ENCODE peak calls at places on chromosome 5, in six cellular contexts. One of them, this sample, is unnamed.

GRCh38 chr5:33261305-33261704 is 179.5 kb upstream of the TARS1 start:
- DNase-seq in activated T-cell treated with anti-CD3 and anti-CD28 coated beads, Interleukin-2, amount 50 U/mL, for 72 hours: no peak
- DNase-seq in spleen: no peak
- DNase-seq in HFF-Myc: no peak
- DNase-seq in KG1: no peak
- DNase-seq in aorta: no peak
- DNase-seq in this sample: no peak

GRCh38 chr5:140575309-140575708 is 10.7 kb downstream of the SLC35A4 start:
- DNase-seq in activated T-cell treated with anti-CD3 and anti-CD28 coated beads, Interleukin-2, amount 50 U/mL, for 72 hours: no peak
- DNase-seq in spleen: peak
- DNase-seq in HFF-Myc: no peak
- DNase-seq in KG1: no peak
- DNase-seq in aorta: peak
- DNase-seq in this sample: no peak

GRCh38 chr5:56350595-56351170 is 117.6 kb upstream of the ANKRD55 start:
- DNase-seq in activated T-cell treated with anti-CD3 and anti-CD28 coated beads, Interleukin-2, amount 50 U/mL, for 72 hours: no peak
- DNase-seq in spleen: no peak
- DNase-seq in HFF-Myc: peak
- DNase-seq in KG1: no peak
- DNase-seq in aorta: peak
- DNase-seq in this sample: no peak

GRCh38 chr5:77853353-77853907 is 77.3 kb upstream of the TBCA start:
- DNase-seq in activated T-cell treated with anti-CD3 and anti-CD28 coated beads, Interleukin-2, amount 50 U/mL, for 72 hours: no peak
- DNase-seq in spleen: no peak
- DNase-seq in HFF-Myc: no peak
- DNase-seq in KG1: no peak
- DNase-seq in aorta: no peak
- DNase-seq in this sample: no peak

GRCh38 chr5:120655828-120656435 is 191.8 kb downstream of the PRR16 start:
- DNase-seq in activated T-cell treated with anti-CD3 and anti-CD28 coated beads, Interleukin-2, amount 50 U/mL, for 72 hours: no peak
- DNase-seq in spleen: no peak
- DNase-seq in HFF-Myc: no peak
- DNase-seq in KG1: peak
- DNase-seq in aorta: no peak
- DNase-seq in this sample: no peak

GRCh38 chr5:166340039-166340438 is 1951.4 kb upstream of the WWC1 start:
- DNase-seq in activated T-cell treated with anti-CD3 and anti-CD28 coated beads, Interleukin-2, amount 50 U/mL, for 72 hours: no peak
- DNase-seq in spleen: no peak
- DNase-seq in HFF-Myc: no peak
- DNase-seq in KG1: no peak
- DNase-seq in aorta: no peak
- DNase-seq in this sample: no peak

GRCh38 chr5:179836225-179837019 is 15.7 kb downstream of the SQSTM1 start:
- DNase-seq in activated T-cell treated with anti-CD3 and anti-CD28 coated beads, Interleukin-2, amount 50 U/mL, for 72 hours: peak
- DNase-seq in spleen: peak
- DNase-seq in HFF-Myc: no peak
- DNase-seq in KG1: no peak
- DNase-seq in aorta: no peak
- DNase-seq in this sample: peak

GRCh38 chr5:25334288-25334790 is 689.6 kb upstream of the CDH10 start:
- DNase-seq in activated T-cell treated with anti-CD3 and anti-CD28 coated beads, Interleukin-2, amount 50 U/mL, for 72 hours: no peak
- DNase-seq in spleen: no peak
- DNase-seq in HFF-Myc: no peak
- DNase-seq in KG1: no peak
- DNase-seq in aorta: no peak
- DNase-seq in this sample: no peak

GRCh38 chr5:88882321-88883038 is 504 bp downstream of the MEF2C start:
- DNase-seq in activated T-cell treated with anti-CD3 and anti-CD28 coated beads, Interleukin-2, amount 50 U/mL, for 72 hours: no peak
- DNase-seq in spleen: no peak
- DNase-seq in HFF-Myc: no peak
- DNase-seq in KG1: no peak
- DNase-seq in aorta: no peak
- DNase-seq in this sample: no peak

GRCh38 chr5:173334808-173335207 is 6.6 kb upstream of the STC2 start:
- DNase-seq in activated T-cell treated with anti-CD3 and anti-CD28 coated beads, Interleukin-2, amount 50 U/mL, for 72 hours: no peak
- DNase-seq in spleen: no peak
- DNase-seq in HFF-Myc: no peak
- DNase-seq in KG1: no peak
- DNase-seq in aorta: no peak
- DNase-seq in this sample: no peak

GRCh38 chr5:89071941-89072331 is 189.0 kb upstream of the MEF2C start:
- DNase-seq in activated T-cell treated with anti-CD3 and anti-CD28 coated beads, Interleukin-2, amount 50 U/mL, for 72 hours: no peak
- DNase-seq in spleen: no peak
- DNase-seq in HFF-Myc: no peak
- DNase-seq in KG1: no peak
- DNase-seq in aorta: no peak
- DNase-seq in this sample: no peak

GRCh38 chr5:148438911-148439310 is 55.2 kb downstream of the FBXO38 start:
- DNase-seq in activated T-cell treated with anti-CD3 and anti-CD28 coated beads, Interleukin-2, amount 50 U/mL, for 72 hours: no peak
- DNase-seq in spleen: no peak
- DNase-seq in HFF-Myc: no peak
- DNase-seq in KG1: no peak
- DNase-seq in aorta: no peak
- DNase-seq in this sample: no peak

GRCh38 chr5:141848771-141849370 is 29.3 kb downstream of the PCDH1 start:
- DNase-seq in activated T-cell treated with anti-CD3 and anti-CD28 coated beads, Interleukin-2, amount 50 U/mL, for 72 hours: peak
- DNase-seq in spleen: no peak
- DNase-seq in HFF-Myc: no peak
- DNase-seq in KG1: no peak
- DNase-seq in aorta: peak
- DNase-seq in this sample: no peak

GRCh38 chr5:172123269-172123692 is 64.7 kb downstream of the STK10 start:
- DNase-seq in activated T-cell treated with anti-CD3 and anti-CD28 coated beads, Interleukin-2, amount 50 U/mL, for 72 hours: no peak
- DNase-seq in spleen: no peak
- DNase-seq in HFF-Myc: peak
- DNase-seq in KG1: no peak
- DNase-seq in aorta: peak
- DNase-seq in this sample: peak

GRCh38 chr5:24783596-24783995 is 138.8 kb upstream of the CDH10 start:
- DNase-seq in activated T-cell treated with anti-CD3 and anti-CD28 coated beads, Interleukin-2, amount 50 U/mL, for 72 hours: no peak
- DNase-seq in spleen: no peak
- DNase-seq in HFF-Myc: no peak
- DNase-seq in KG1: no peak
- DNase-seq in aorta: no peak
- DNase-seq in this sample: no peak

GRCh38 chr5:58544195-58544594 is 38.7 kb upstream of the RAB3C start:
- DNase-seq in activated T-cell treated with anti-CD3 and anti-CD28 coated beads, Interleukin-2, amount 50 U/mL, for 72 hours: no peak
- DNase-seq in spleen: no peak
- DNase-seq in HFF-Myc: no peak
- DNase-seq in KG1: peak
- DNase-seq in aorta: no peak
- DNase-seq in this sample: no peak

GRCh38 chr5:142192799-142193428 is 84.3 kb downstream of the NDFIP1 start:
- DNase-seq in activated T-cell treated with anti-CD3 and anti-CD28 coated beads, Interleukin-2, amount 50 U/mL, for 72 hours: no peak
- DNase-seq in spleen: no peak
- DNase-seq in HFF-Myc: no peak
- DNase-seq in KG1: no peak
- DNase-seq in aorta: peak
- DNase-seq in this sample: no peak

GRCh38 chr5:173310861-173311515 is 17.2 kb downstream of the STC2 start:
- DNase-seq in activated T-cell treated with anti-CD3 and anti-CD28 coated beads, Interleukin-2, amount 50 U/mL, for 72 hours: no peak
- DNase-seq in spleen: peak
- DNase-seq in HFF-Myc: no peak
- DNase-seq in KG1: no peak
- DNase-seq in aorta: no peak
- DNase-seq in this sample: no peak

GRCh38 chr5:95417971-95418370 is 26.8 kb downstream of the FAM81B start:
- DNase-seq in activated T-cell treated with anti-CD3 and anti-CD28 coated beads, Interleukin-2, amount 50 U/mL, for 72 hours: no peak
- DNase-seq in spleen: no peak
- DNase-seq in HFF-Myc: no peak
- DNase-seq in KG1: no peak
- DNase-seq in aorta: no peak
- DNase-seq in this sample: no peak

GRCh38 chr5:68214472-68215207 is 916 bp upstream of the PIK3R1 start:
- DNase-seq in activated T-cell treated with anti-CD3 and anti-CD28 coated beads, Interleukin-2, amount 50 U/mL, for 72 hours: peak
- DNase-seq in spleen: peak
- DNase-seq in HFF-Myc: no peak
- DNase-seq in KG1: no peak
- DNase-seq in aorta: no peak
- DNase-seq in this sample: no peak